ENCODE peak calls at places on chromosomes 11 and 22, in eight cellular contexts. H, A, T, G, V, B, O and N are unnamed samples.

GRCh38 chr11:124518900-124519541 is 24.4 kb downstream of the OR8B12 start:
- DNase-seq in H (no peak), A (peak; percentile 56), T (no peak), G (no peak), V (no peak), B (peak; percentile 24), O (peak; percentile 55), N (no peak)

GRCh38 chr22:22197993-22198402 is 46.6 kb upstream of the VPREB1 start:
- DNase-seq in H (no peak), A (no peak), T (no peak), G (no peak), V (no peak), B (no peak), O (no peak), N (no peak)

GRCh38 chr22:25490869-25491268 is 73.6 kb upstream of the GRK3 start:
- DNase-seq in H (no peak), A (no peak), T (no peak), G (no peak), V (no peak), B (no peak), O (no peak), N (no peak)

GRCh38 chr11:27471588-27472397 is 797 bp downstream of the LGR4 start:
- DNase-seq in H (peak; percentile 86), A (peak; percentile 26), T (peak; percentile 69), G (peak; percentile 38), V (no peak), B (peak; percentile 58), O (no peak), N (no peak)

GRCh38 chr11:122007611-122008071 is 108.4 kb downstream of the BLID start:
- DNase-seq in H (no peak), A (peak; percentile 64), T (no peak), G (no peak), V (no peak), B (no peak), O (peak; percentile 25), N (peak; percentile 74)

GRCh38 chr11:88644724-88645123 is 307.2 kb upstream of the CTSC start:
- DNase-seq in H (no peak), A (no peak), T (no peak), G (no peak), V (no peak), B (no peak), O (no peak), N (no peak)

GRCh38 chr22:18114495-18114894 is 3.9 kb downstream of the TUBA8 start:
- DNase-seq in H (no peak), A (no peak), T (no peak), G (no peak), V (no peak), B (no peak), O (no peak), N (no peak)

GRCh38 chr11:113473983-113474361 is 1.2 kb downstream of the DRD2 start:
- DNase-seq in H (no peak), A (no peak), T (no peak), G (peak; percentile 0), V (no peak), B (no peak), O (no peak), N (no peak)

GRCh38 chr11:11620251-11620965 is 1.4 kb downstream of the GALNT18 start:
- DNase-seq in H (peak; percentile 91), A (no peak), T (peak; percentile 69), G (peak; percentile 58), V (no peak), B (peak; percentile 66), O (no peak), N (no peak)

DNA sequence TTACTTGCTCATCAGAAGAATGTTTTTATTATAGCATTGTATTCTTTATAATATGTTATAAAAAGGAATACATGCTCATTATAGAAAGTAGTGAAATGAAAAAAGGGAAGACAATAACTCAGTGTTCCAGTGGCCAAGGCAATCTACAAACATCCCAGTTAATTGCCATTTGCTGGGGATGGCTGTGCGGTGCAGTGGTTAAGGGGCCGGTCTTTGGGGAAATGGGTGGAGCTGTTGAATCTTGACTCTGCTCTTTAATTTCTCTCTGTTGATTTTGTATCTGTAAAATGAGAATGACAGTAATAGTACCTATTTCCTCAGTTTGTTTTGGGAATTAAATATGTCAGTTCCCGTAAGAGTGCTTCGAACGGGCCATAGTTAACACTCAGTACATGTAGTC is 212.7 kb upstream of the TBCEL start:
- DNase-seq in H (no peak), A (no peak), T (no peak), G (no peak), V (no peak), B (no peak), O (no peak), N (no peak)
- TF ChIP-seq CTCF in H (no peak), A (no peak), T (no peak), G (no peak), V (no peak), B (no peak), O (no peak), N (no peak)

GRCh38 chr11:59336931-59337330 is 21.8 kb upstream of the OR5AN1 start:
- DNase-seq in H (no peak), A (no peak), T (no peak), G (no peak), V (no peak), B (no peak), O (no peak), N (no peak)

DNA sequence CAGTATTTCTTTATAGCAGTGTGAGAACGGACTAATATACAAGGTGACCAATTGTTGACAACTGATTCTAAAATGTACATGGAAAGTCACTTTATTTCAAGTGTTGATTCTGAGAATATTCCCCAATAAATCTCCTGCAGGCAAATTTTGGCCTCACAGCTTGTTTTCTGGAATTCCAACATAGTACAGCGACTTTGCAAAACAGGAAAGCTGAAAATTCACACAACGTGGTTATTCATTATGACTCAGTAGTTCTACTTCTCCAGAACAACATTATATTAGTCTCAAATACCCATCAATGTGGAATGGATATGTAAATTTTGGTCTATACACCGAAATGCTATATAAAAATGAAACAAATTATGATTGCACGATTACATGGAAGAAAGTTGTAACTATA is 22.5 kb upstream of the OR5AN1 start:
- DNase-seq in H (no peak), A (no peak), T (no peak), G (no peak), V (no peak), B (no peak), O (no peak), N (no peak)
- H3K4me3 ChIP-seq in H (no peak overlapping the region), A (no peak overlapping the region), T (no peak overlapping the region), G (no peak overlapping the region), V (no peak overlapping the region), B (no peak overlapping the region), O (no peak overlapping the region), N (no peak overlapping the region)

GRCh38 chr22:49961601-49962011 is 1.0 kb downstream of the PIM3 start:
- DNase-seq in H (peak; percentile 84), A (peak; percentile 49), T (peak; percentile 68), G (peak; percentile 49), V (no peak), B (peak; percentile 51), O (peak; percentile 51), N (no peak)

GRCh38 chr22:49962012-49962750 is 1.6 kb downstream of the PIM3 start:
- DNase-seq in H (peak; percentile 96), A (peak; percentile 96), T (peak; percentile 94), G (peak; percentile 85), V (no peak), B (peak; percentile 85), O (peak; percentile 94), N (peak; percentile 72)

GRCh38 chr22:49963647-49964026 is 3.1 kb downstream of the PIM3 start:
- DNase-seq in H (no peak), A (no peak), T (no peak), G (no peak), V (no peak), B (no peak), O (no peak), N (no peak)

GRCh38 chr22:49964136-49964492 is 3.5 kb downstream of the PIM3 start:
- DNase-seq in H (peak; percentile 72), A (no peak), T (no peak), G (no peak), V (no peak), B (no peak), O (no peak), N (no peak)

GRCh38 chr22:49962751-49963646 is 2.4 kb downstream of the PIM3 start:
- DNase-seq in H (peak; percentile 83), A (no peak), T (peak; percentile 70), G (no peak), V (no peak), B (no peak), O (no peak), N (no peak)
- TF ChIP-seq CTCF in H (no peak), A (no peak), T (no peak), G (no peak), V (no peak), B (no peak), O (no peak), N (no peak)

DNA sequence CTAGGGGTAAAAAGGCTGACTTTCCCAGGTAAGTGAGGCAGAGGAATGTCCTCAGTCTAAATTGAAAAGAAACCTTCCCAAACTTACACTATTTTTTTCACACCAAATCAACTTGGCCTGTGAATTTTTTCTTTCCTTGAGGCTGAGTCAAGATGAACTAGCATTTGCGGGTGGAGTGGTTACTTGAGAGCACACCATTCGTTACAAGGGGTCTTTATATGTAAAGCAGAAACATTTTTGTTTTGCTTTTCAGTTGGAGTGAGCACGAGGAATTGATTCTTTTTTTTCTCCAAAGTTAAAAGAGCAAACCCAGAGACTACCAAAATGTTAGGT is 36.4 kb downstream of the MAML2 start:
- DNase-seq in H (no peak), A (no peak), T (no peak), G (no peak), V (no peak), B (no peak), O (no peak), N (no peak)
- H3K4me3 ChIP-seq in H (peak overlapping the region; percentile 65), A (peak overlapping the region; percentile 14), T (no peak overlapping the region), G (peak overlapping the region; percentile 31), V (peak overlapping the region; percentile 29), B (no peak overlapping the region), O (no peak overlapping the region), N (no peak overlapping the region)